ENCODE peak calls at places on chromosomes 7 and 10, in four cellular contexts. One of them, this sample, is unnamed.

GRCh38 chr7:117072620-117073118 is 119.4 kb downstream of the ST7 start:
- DNase-seq in effector memory CD4-positive, alpha-beta T cell: no peak
- DNase-seq in breast epithelium: no peak
- DNase-seq in fibroblast of villous mesenchyme: peak
- DNase-seq in this sample: peak

GRCh38 chr7:23696916-23697441 is 13.0 kb upstream of the STK31 start:
- DNase-seq in effector memory CD4-positive, alpha-beta T cell: peak
- DNase-seq in breast epithelium: no peak
- DNase-seq in fibroblast of villous mesenchyme: peak
- DNase-seq in this sample: peak

GRCh38 chr7:44087914-44088838 is 5.8 kb upstream of the POLM start:
- DNase-seq in effector memory CD4-positive, alpha-beta T cell: no peak
- DNase-seq in fibroblast of villous mesenchyme: peak
- DNase-seq in breast epithelium: no peak
- DNase-seq in this sample: peak

GRCh38 chr7:113456533-113456932 is 338.2 kb upstream of the SMIM30 start:
- DNase-seq in fibroblast of villous mesenchyme: no peak
- DNase-seq in breast epithelium: no peak
- DNase-seq in effector memory CD4-positive, alpha-beta T cell: no peak
- DNase-seq in this sample: no peak

GRCh38 chr10:132520147-132520811 is 17.3 kb upstream of the INPP5A start:
- DNase-seq in breast epithelium: peak
- DNase-seq in fibroblast of villous mesenchyme: peak
- DNase-seq in effector memory CD4-positive, alpha-beta T cell: no peak
- DNase-seq in this sample: peak

GRCh38 chr7:22444181-22444966 is 55.6 kb downstream of the STEAP1B start:
- DNase-seq in breast epithelium: no peak
- DNase-seq in fibroblast of villous mesenchyme: no peak
- DNase-seq in effector memory CD4-positive, alpha-beta T cell: no peak
- DNase-seq in this sample: peak

GRCh38 chr10:78277734-78278404 is 244.2 kb downstream of the RPS24 start:
- DNase-seq in fibroblast of villous mesenchyme: peak
- DNase-seq in breast epithelium: no peak
- DNase-seq in effector memory CD4-positive, alpha-beta T cell: no peak
- DNase-seq in this sample: no peak

GRCh38 chr7:82230826-82231581 is 212.6 kb downstream of the CACNA2D1 start:
- DNase-seq in breast epithelium: no peak
- DNase-seq in fibroblast of villous mesenchyme: no peak
- DNase-seq in effector memory CD4-positive, alpha-beta T cell: no peak
- DNase-seq in this sample: no peak

GRCh38 chr10:17059197-17059688 is 70.4 kb downstream of the CUBN start:
- DNase-seq in fibroblast of villous mesenchyme: peak
- DNase-seq in breast epithelium: no peak
- DNase-seq in effector memory CD4-positive, alpha-beta T cell: no peak
- DNase-seq in this sample: peak

GRCh38 chr10:122391875-122392274 is 17.4 kb downstream of the PLEKHA1 start:
- DNase-seq in breast epithelium: no peak
- DNase-seq in fibroblast of villous mesenchyme: no peak
- DNase-seq in effector memory CD4-positive, alpha-beta T cell: no peak
- DNase-seq in this sample: no peak

GRCh38 chr10:110820321-110820814 is 51.4 kb upstream of the PDCD4 start:
- DNase-seq in fibroblast of villous mesenchyme: peak
- DNase-seq in breast epithelium: no peak
- DNase-seq in effector memory CD4-positive, alpha-beta T cell: no peak
- DNase-seq in this sample: peak

GRCh38 chr10:86804805-86805204 is 48.4 kb downstream of the BMPR1A start:
- DNase-seq in effector memory CD4-positive, alpha-beta T cell: no peak
- DNase-seq in breast epithelium: no peak
- DNase-seq in fibroblast of villous mesenchyme: no peak
- DNase-seq in this sample: no peak

This sample was measured in fibroblast of pulmonary artery.